ENCODE peak calls at places on chromosome 10, in eight cellular contexts. One of them, this sample, is unnamed.

GRCh38 chr10:124911124-124912051 is 30.5 kb upstream of the ZRANB1 start:
- ATAC-seq in HCT116: no peak
- ATAC-seq in K562: peak
- ATAC-seq in foreskin keratinocyte: no peak
- ATAC-seq in effector memory CD8-positive, alpha-beta T cell: no peak
- ATAC-seq in mucosa of descending colon: no peak
- ATAC-seq in heart right ventricle: no peak
- ATAC-seq in stimulated activated effector memory CD8-positive, alpha-beta T cell treated with anti-CD3 and anti-CD28 coated beads, Interleukin-12 subunit alpha, Interleukin-12 subunit beta, amount 100 ng/mL, for 72 hours: no peak
- ATAC-seq in this sample: no peak

GRCh38 chr10:47361293-47361692 is 13.1 kb downstream of the RBP3 start:
- ATAC-seq in HCT116: peak
- ATAC-seq in K562: peak
- ATAC-seq in foreskin keratinocyte: peak
- ATAC-seq in effector memory CD8-positive, alpha-beta T cell: no peak
- ATAC-seq in mucosa of descending colon: peak
- ATAC-seq in heart right ventricle: peak
- ATAC-seq in stimulated activated effector memory CD8-positive, alpha-beta T cell treated with anti-CD3 and anti-CD28 coated beads, Interleukin-12 subunit alpha, Interleukin-12 subunit beta, amount 100 ng/mL, for 72 hours: no peak
- ATAC-seq in this sample: no peak

GRCh38 chr10:104505521-104506041 is 135.5 kb upstream of the SORCS3 start:
- ATAC-seq in HCT116: peak
- ATAC-seq in K562: no peak
- ATAC-seq in foreskin keratinocyte: no peak
- ATAC-seq in effector memory CD8-positive, alpha-beta T cell: no peak
- ATAC-seq in mucosa of descending colon: no peak
- ATAC-seq in heart right ventricle: no peak
- ATAC-seq in stimulated activated effector memory CD8-positive, alpha-beta T cell treated with anti-CD3 and anti-CD28 coated beads, Interleukin-12 subunit alpha, Interleukin-12 subunit beta, amount 100 ng/mL, for 72 hours: no peak
- ATAC-seq in this sample: no peak

GRCh38 chr10:8312079-8312478 is 257.6 kb downstream of the GATA3 start:
- ATAC-seq in HCT116: no peak
- ATAC-seq in K562: no peak
- ATAC-seq in foreskin keratinocyte: peak
- ATAC-seq in effector memory CD8-positive, alpha-beta T cell: no peak
- ATAC-seq in mucosa of descending colon: no peak
- ATAC-seq in heart right ventricle: no peak
- ATAC-seq in stimulated activated effector memory CD8-positive, alpha-beta T cell treated with anti-CD3 and anti-CD28 coated beads, Interleukin-12 subunit alpha, Interleukin-12 subunit beta, amount 100 ng/mL, for 72 hours: peak
- ATAC-seq in this sample: no peak

GRCh38 chr10:132616995-132617780 is 79.6 kb downstream of the INPP5A start:
- ATAC-seq in HCT116: no peak
- ATAC-seq in K562: no peak
- ATAC-seq in foreskin keratinocyte: no peak
- ATAC-seq in effector memory CD8-positive, alpha-beta T cell: no peak
- ATAC-seq in mucosa of descending colon: peak
- ATAC-seq in heart right ventricle: no peak
- ATAC-seq in stimulated activated effector memory CD8-positive, alpha-beta T cell treated with anti-CD3 and anti-CD28 coated beads, Interleukin-12 subunit alpha, Interleukin-12 subunit beta, amount 100 ng/mL, for 72 hours: no peak
- ATAC-seq in this sample: no peak

GRCh38 chr10:133269367-133269766 is 7.3 kb downstream of the ADAM8 start:
- ATAC-seq in HCT116: no peak
- ATAC-seq in K562: no peak
- ATAC-seq in foreskin keratinocyte: no peak
- ATAC-seq in effector memory CD8-positive, alpha-beta T cell: no peak
- ATAC-seq in mucosa of descending colon: no peak
- ATAC-seq in heart right ventricle: no peak
- ATAC-seq in stimulated activated effector memory CD8-positive, alpha-beta T cell treated with anti-CD3 and anti-CD28 coated beads, Interleukin-12 subunit alpha, Interleukin-12 subunit beta, amount 100 ng/mL, for 72 hours: no peak
- ATAC-seq in this sample: no peak

GRCh38 chr10:2986341-2986933 is 80.9 kb upstream of the PFKP start:
- ATAC-seq in HCT116: no peak
- ATAC-seq in K562: peak
- ATAC-seq in foreskin keratinocyte: no peak
- ATAC-seq in effector memory CD8-positive, alpha-beta T cell: no peak
- ATAC-seq in mucosa of descending colon: peak
- ATAC-seq in heart right ventricle: no peak
- ATAC-seq in stimulated activated effector memory CD8-positive, alpha-beta T cell treated with anti-CD3 and anti-CD28 coated beads, Interleukin-12 subunit alpha, Interleukin-12 subunit beta, amount 100 ng/mL, for 72 hours: no peak
- ATAC-seq in this sample: peak

GRCh38 chr10:123203393-123204126 is 49.4 kb downstream of the BUB3 start:
- ATAC-seq in HCT116: no peak
- ATAC-seq in K562: no peak
- ATAC-seq in foreskin keratinocyte: no peak
- ATAC-seq in effector memory CD8-positive, alpha-beta T cell: no peak
- ATAC-seq in mucosa of descending colon: peak
- ATAC-seq in heart right ventricle: no peak
- ATAC-seq in stimulated activated effector memory CD8-positive, alpha-beta T cell treated with anti-CD3 and anti-CD28 coated beads, Interleukin-12 subunit alpha, Interleukin-12 subunit beta, amount 100 ng/mL, for 72 hours: no peak
- ATAC-seq in this sample: no peak

GRCh38 chr10:69345890-69346474 is 67.7 kb downstream of the HK1 start:
- ATAC-seq in HCT116: no peak
- ATAC-seq in K562: no peak
- ATAC-seq in foreskin keratinocyte: no peak
- ATAC-seq in effector memory CD8-positive, alpha-beta T cell: no peak
- ATAC-seq in mucosa of descending colon: no peak
- ATAC-seq in heart right ventricle: peak
- ATAC-seq in stimulated activated effector memory CD8-positive, alpha-beta T cell treated with anti-CD3 and anti-CD28 coated beads, Interleukin-12 subunit alpha, Interleukin-12 subunit beta, amount 100 ng/mL, for 72 hours: no peak
- ATAC-seq in this sample: no peak

GRCh38 chr10:106185991-106186390 is 978.5 kb downstream of the SORCS1 start:
- ATAC-seq in HCT116: no peak
- ATAC-seq in K562: no peak
- ATAC-seq in foreskin keratinocyte: no peak
- ATAC-seq in effector memory CD8-positive, alpha-beta T cell: no peak
- ATAC-seq in mucosa of descending colon: no peak
- ATAC-seq in heart right ventricle: no peak
- ATAC-seq in stimulated activated effector memory CD8-positive, alpha-beta T cell treated with anti-CD3 and anti-CD28 coated beads, Interleukin-12 subunit alpha, Interleukin-12 subunit beta, amount 100 ng/mL, for 72 hours: no peak
- ATAC-seq in this sample: no peak

GRCh38 chr10:132670546-132670945 is 115.4 kb downstream of the NKX6-2 start:
- ATAC-seq in HCT116: no peak
- ATAC-seq in K562: no peak
- ATAC-seq in foreskin keratinocyte: no peak
- ATAC-seq in effector memory CD8-positive, alpha-beta T cell: no peak
- ATAC-seq in mucosa of descending colon: no peak
- ATAC-seq in heart right ventricle: no peak
- ATAC-seq in stimulated activated effector memory CD8-positive, alpha-beta T cell treated with anti-CD3 and anti-CD28 coated beads, Interleukin-12 subunit alpha, Interleukin-12 subunit beta, amount 100 ng/mL, for 72 hours: no peak
- ATAC-seq in this sample: no peak

GRCh38 chr10:104688251-104688650 is 47.2 kb downstream of the SORCS3 start:
- ATAC-seq in HCT116: no peak
- ATAC-seq in K562: no peak
- ATAC-seq in foreskin keratinocyte: no peak
- ATAC-seq in effector memory CD8-positive, alpha-beta T cell: no peak
- ATAC-seq in mucosa of descending colon: no peak
- ATAC-seq in heart right ventricle: no peak
- ATAC-seq in stimulated activated effector memory CD8-positive, alpha-beta T cell treated with anti-CD3 and anti-CD28 coated beads, Interleukin-12 subunit alpha, Interleukin-12 subunit beta, amount 100 ng/mL, for 72 hours: no peak
- ATAC-seq in this sample: no peak

GRCh38 chr10:24556746-24557742 is 166.6 kb downstream of the ARHGAP21 start:
- ATAC-seq in HCT116: peak
- ATAC-seq in K562: peak
- ATAC-seq in foreskin keratinocyte: peak
- ATAC-seq in effector memory CD8-positive, alpha-beta T cell: no peak
- ATAC-seq in mucosa of descending colon: peak
- ATAC-seq in heart right ventricle: peak
- ATAC-seq in stimulated activated effector memory CD8-positive, alpha-beta T cell treated with anti-CD3 and anti-CD28 coated beads, Interleukin-12 subunit alpha, Interleukin-12 subunit beta, amount 100 ng/mL, for 72 hours: peak
- ATAC-seq in this sample: no peak

GRCh38 chr10:79358811-79359210 is 11.5 kb downstream of the PPIF start:
- ATAC-seq in HCT116: no peak
- ATAC-seq in K562: no peak
- ATAC-seq in foreskin keratinocyte: no peak
- ATAC-seq in effector memory CD8-positive, alpha-beta T cell: no peak
- ATAC-seq in mucosa of descending colon: peak
- ATAC-seq in heart right ventricle: no peak
- ATAC-seq in stimulated activated effector memory CD8-positive, alpha-beta T cell treated with anti-CD3 and anti-CD28 coated beads, Interleukin-12 subunit alpha, Interleukin-12 subunit beta, amount 100 ng/mL, for 72 hours: no peak
- ATAC-seq in this sample: peak

GRCh38 chr10:87639493-87639892 is 20.2 kb upstream of the PAPSS2 start:
- ATAC-seq in HCT116: no peak
- ATAC-seq in K562: no peak
- ATAC-seq in foreskin keratinocyte: no peak
- ATAC-seq in effector memory CD8-positive, alpha-beta T cell: no peak
- ATAC-seq in mucosa of descending colon: no peak
- ATAC-seq in heart right ventricle: no peak
- ATAC-seq in stimulated activated effector memory CD8-positive, alpha-beta T cell treated with anti-CD3 and anti-CD28 coated beads, Interleukin-12 subunit alpha, Interleukin-12 subunit beta, amount 100 ng/mL, for 72 hours: no peak
- ATAC-seq in this sample: no peak

GRCh38 chr10:58210160-58210559 is 57.5 kb downstream of the IPMK start:
- ATAC-seq in HCT116: no peak
- ATAC-seq in K562: no peak
- ATAC-seq in foreskin keratinocyte: no peak
- ATAC-seq in effector memory CD8-positive, alpha-beta T cell: no peak
- ATAC-seq in mucosa of descending colon: no peak
- ATAC-seq in heart right ventricle: no peak
- ATAC-seq in stimulated activated effector memory CD8-positive, alpha-beta T cell treated with anti-CD3 and anti-CD28 coated beads, Interleukin-12 subunit alpha, Interleukin-12 subunit beta, amount 100 ng/mL, for 72 hours: no peak
- ATAC-seq in this sample: no peak

GRCh38 chr10:48470893-48471805 is 133.7 kb downstream of the ARHGAP22 start:
- ATAC-seq in HCT116: peak
- ATAC-seq in K562: peak
- ATAC-seq in foreskin keratinocyte: peak
- ATAC-seq in effector memory CD8-positive, alpha-beta T cell: no peak
- ATAC-seq in mucosa of descending colon: no peak
- ATAC-seq in heart right ventricle: no peak
- ATAC-seq in stimulated activated effector memory CD8-positive, alpha-beta T cell treated with anti-CD3 and anti-CD28 coated beads, Interleukin-12 subunit alpha, Interleukin-12 subunit beta, amount 100 ng/mL, for 72 hours: no peak
- ATAC-seq in this sample: no peak

GRCh38 chr10:132987671-132988571 is 45.6 kb upstream of the CFAP46 start:
- ATAC-seq in HCT116: no peak
- ATAC-seq in K562: peak
- ATAC-seq in foreskin keratinocyte: no peak
- ATAC-seq in effector memory CD8-positive, alpha-beta T cell: no peak
- ATAC-seq in mucosa of descending colon: peak
- ATAC-seq in heart right ventricle: no peak
- ATAC-seq in stimulated activated effector memory CD8-positive, alpha-beta T cell treated with anti-CD3 and anti-CD28 coated beads, Interleukin-12 subunit alpha, Interleukin-12 subunit beta, amount 100 ng/mL, for 72 hours: no peak
- ATAC-seq in this sample: no peak

GRCh38 chr10:108443636-108444035 is 1279.1 kb upstream of the SORCS1 start:
- ATAC-seq in HCT116: no peak
- ATAC-seq in K562: no peak
- ATAC-seq in foreskin keratinocyte: no peak
- ATAC-seq in effector memory CD8-positive, alpha-beta T cell: no peak
- ATAC-seq in mucosa of descending colon: no peak
- ATAC-seq in heart right ventricle: no peak
- ATAC-seq in stimulated activated effector memory CD8-positive, alpha-beta T cell treated with anti-CD3 and anti-CD28 coated beads, Interleukin-12 subunit alpha, Interleukin-12 subunit beta, amount 100 ng/mL, for 72 hours: no peak
- ATAC-seq in this sample: no peak

GRCh38 chr10:88117869-88118632 is 254.6 kb downstream of the PTEN start:
- ATAC-seq in HCT116: peak
- ATAC-seq in K562: peak
- ATAC-seq in foreskin keratinocyte: no peak
- ATAC-seq in effector memory CD8-positive, alpha-beta T cell: peak
- ATAC-seq in mucosa of descending colon: peak
- ATAC-seq in heart right ventricle: no peak
- ATAC-seq in stimulated activated effector memory CD8-positive, alpha-beta T cell treated with anti-CD3 and anti-CD28 coated beads, Interleukin-12 subunit alpha, Interleukin-12 subunit beta, amount 100 ng/mL, for 72 hours: peak
- ATAC-seq in this sample: peak

GRCh38 chr10:29316308-29317026 is 27.6 kb downstream of the LYZL1 start:
- ATAC-seq in HCT116: no peak
- ATAC-seq in K562: no peak
- ATAC-seq in foreskin keratinocyte: no peak
- ATAC-seq in effector memory CD8-positive, alpha-beta T cell: no peak
- ATAC-seq in mucosa of descending colon: no peak
- ATAC-seq in heart right ventricle: no peak
- ATAC-seq in stimulated activated effector memory CD8-positive, alpha-beta T cell treated with anti-CD3 and anti-CD28 coated beads, Interleukin-12 subunit alpha, Interleukin-12 subunit beta, amount 100 ng/mL, for 72 hours: no peak
- ATAC-seq in this sample: no peak

GRCh38 chr10:127088908-127089307 is 107.5 kb downstream of the INSYN2A start:
- ATAC-seq in HCT116: no peak
- ATAC-seq in K562: no peak
- ATAC-seq in foreskin keratinocyte: no peak
- ATAC-seq in effector memory CD8-positive, alpha-beta T cell: no peak
- ATAC-seq in mucosa of descending colon: no peak
- ATAC-seq in heart right ventricle: no peak
- ATAC-seq in stimulated activated effector memory CD8-positive, alpha-beta T cell treated with anti-CD3 and anti-CD28 coated beads, Interleukin-12 subunit alpha, Interleukin-12 subunit beta, amount 100 ng/mL, for 72 hours: peak
- ATAC-seq in this sample: peak

GRCh38 chr10:95536017-95536416 is 25.2 kb downstream of the SORBS1 start:
- ATAC-seq in HCT116: no peak
- ATAC-seq in K562: no peak
- ATAC-seq in foreskin keratinocyte: no peak
- ATAC-seq in effector memory CD8-positive, alpha-beta T cell: no peak
- ATAC-seq in mucosa of descending colon: peak
- ATAC-seq in heart right ventricle: peak
- ATAC-seq in stimulated activated effector memory CD8-positive, alpha-beta T cell treated with anti-CD3 and anti-CD28 coated beads, Interleukin-12 subunit alpha, Interleukin-12 subunit beta, amount 100 ng/mL, for 72 hours: no peak
- ATAC-seq in this sample: no peak

GRCh38 chr10:70432101-70432500 is 9.4 kb downstream of the NODAL start:
- ATAC-seq in HCT116: no peak
- ATAC-seq in K562: no peak
- ATAC-seq in foreskin keratinocyte: no peak
- ATAC-seq in effector memory CD8-positive, alpha-beta T cell: no peak
- ATAC-seq in mucosa of descending colon: peak
- ATAC-seq in heart right ventricle: peak
- ATAC-seq in stimulated activated effector memory CD8-positive, alpha-beta T cell treated with anti-CD3 and anti-CD28 coated beads, Interleukin-12 subunit alpha, Interleukin-12 subunit beta, amount 100 ng/mL, for 72 hours: no peak
- ATAC-seq in this sample: no peak

GRCh38 chr10:60389413-60390009 is at the start of gene ANK3:
- ATAC-seq in HCT116: no peak
- ATAC-seq in K562: no peak
- ATAC-seq in foreskin keratinocyte: no peak
- ATAC-seq in effector memory CD8-positive, alpha-beta T cell: no peak
- ATAC-seq in mucosa of descending colon: no peak
- ATAC-seq in heart right ventricle: no peak
- ATAC-seq in stimulated activated effector memory CD8-positive, alpha-beta T cell treated with anti-CD3 and anti-CD28 coated beads, Interleukin-12 subunit alpha, Interleukin-12 subunit beta, amount 100 ng/mL, for 72 hours: no peak
- ATAC-seq in this sample: no peak

GRCh38 chr10:110118891-110119621 is 88.3 kb upstream of the MXI1 start:
- ATAC-seq in HCT116: no peak
- ATAC-seq in K562: no peak
- ATAC-seq in foreskin keratinocyte: no peak
- ATAC-seq in effector memory CD8-positive, alpha-beta T cell: no peak
- ATAC-seq in mucosa of descending colon: no peak
- ATAC-seq in heart right ventricle: peak
- ATAC-seq in stimulated activated effector memory CD8-positive, alpha-beta T cell treated with anti-CD3 and anti-CD28 coated beads, Interleukin-12 subunit alpha, Interleukin-12 subunit beta, amount 100 ng/mL, for 72 hours: no peak
- ATAC-seq in this sample: no peak

GRCh38 chr10:43220971-43221418 is 45.9 kb downstream of the RASGEF1A start:
- ATAC-seq in HCT116: no peak
- ATAC-seq in K562: no peak
- ATAC-seq in foreskin keratinocyte: no peak
- ATAC-seq in effector memory CD8-positive, alpha-beta T cell: peak
- ATAC-seq in mucosa of descending colon: no peak
- ATAC-seq in heart right ventricle: no peak
- ATAC-seq in stimulated activated effector memory CD8-positive, alpha-beta T cell treated with anti-CD3 and anti-CD28 coated beads, Interleukin-12 subunit alpha, Interleukin-12 subunit beta, amount 100 ng/mL, for 72 hours: peak
- ATAC-seq in this sample: no peak

GRCh38 chr10:57638411-57638810 is 629.3 kb downstream of the IPMK start:
- ATAC-seq in HCT116: no peak
- ATAC-seq in K562: no peak
- ATAC-seq in foreskin keratinocyte: no peak
- ATAC-seq in effector memory CD8-positive, alpha-beta T cell: no peak
- ATAC-seq in mucosa of descending colon: no peak
- ATAC-seq in heart right ventricle: no peak
- ATAC-seq in stimulated activated effector memory CD8-positive, alpha-beta T cell treated with anti-CD3 and anti-CD28 coated beads, Interleukin-12 subunit alpha, Interleukin-12 subunit beta, amount 100 ng/mL, for 72 hours: no peak
- ATAC-seq in this sample: no peak

GRCh38 chr10:119498889-119499864 is 43.3 kb downstream of the RGS10 start:
- ATAC-seq in HCT116: no peak
- ATAC-seq in K562: no peak
- ATAC-seq in foreskin keratinocyte: no peak
- ATAC-seq in effector memory CD8-positive, alpha-beta T cell: no peak
- ATAC-seq in mucosa of descending colon: no peak
- ATAC-seq in heart right ventricle: no peak
- ATAC-seq in stimulated activated effector memory CD8-positive, alpha-beta T cell treated with anti-CD3 and anti-CD28 coated beads, Interleukin-12 subunit alpha, Interleukin-12 subunit beta, amount 100 ng/mL, for 72 hours: no peak
- ATAC-seq in this sample: peak

GRCh38 chr10:4847580-4848020 is 21.6 kb downstream of the AKR1E2 start:
- ATAC-seq in HCT116: no peak
- ATAC-seq in K562: peak
- ATAC-seq in foreskin keratinocyte: peak
- ATAC-seq in effector memory CD8-positive, alpha-beta T cell: no peak
- ATAC-seq in mucosa of descending colon: peak
- ATAC-seq in heart right ventricle: no peak
- ATAC-seq in stimulated activated effector memory CD8-positive, alpha-beta T cell treated with anti-CD3 and anti-CD28 coated beads, Interleukin-12 subunit alpha, Interleukin-12 subunit beta, amount 100 ng/mL, for 72 hours: no peak
- ATAC-seq in this sample: no peak

GRCh38 chr10:65861249-65861648 is 1064.6 kb upstream of the LRRTM3 start:
- ATAC-seq in HCT116: peak
- ATAC-seq in K562: no peak
- ATAC-seq in foreskin keratinocyte: peak
- ATAC-seq in effector memory CD8-positive, alpha-beta T cell: no peak
- ATAC-seq in mucosa of descending colon: peak
- ATAC-seq in heart right ventricle: no peak
- ATAC-seq in stimulated activated effector memory CD8-positive, alpha-beta T cell treated with anti-CD3 and anti-CD28 coated beads, Interleukin-12 subunit alpha, Interleukin-12 subunit beta, amount 100 ng/mL, for 72 hours: peak
- ATAC-seq in this sample: no peak

GRCh38 chr10:98664329-98665042 is 217.8 kb upstream of the HPS1 start:
- ATAC-seq in HCT116: peak
- ATAC-seq in K562: peak
- ATAC-seq in foreskin keratinocyte: peak
- ATAC-seq in effector memory CD8-positive, alpha-beta T cell: peak
- ATAC-seq in mucosa of descending colon: peak
- ATAC-seq in heart right ventricle: no peak
- ATAC-seq in stimulated activated effector memory CD8-positive, alpha-beta T cell treated with anti-CD3 and anti-CD28 coated beads, Interleukin-12 subunit alpha, Interleukin-12 subunit beta, amount 100 ng/mL, for 72 hours: peak
- ATAC-seq in this sample: peak

GRCh38 chr10:3445688-3446087 is 273.1 kb upstream of the PITRM1 start:
- ATAC-seq in HCT116: no peak
- ATAC-seq in K562: no peak
- ATAC-seq in foreskin keratinocyte: peak
- ATAC-seq in effector memory CD8-positive, alpha-beta T cell: no peak
- ATAC-seq in mucosa of descending colon: no peak
- ATAC-seq in heart right ventricle: no peak
- ATAC-seq in stimulated activated effector memory CD8-positive, alpha-beta T cell treated with anti-CD3 and anti-CD28 coated beads, Interleukin-12 subunit alpha, Interleukin-12 subunit beta, amount 100 ng/mL, for 72 hours: no peak
- ATAC-seq in this sample: no peak

This sample was measured in stimulated activated memory B cell treated with anti-CD40 and anti-IgM and Interleukin-4, amounts not matched to agents 10 μg/mL and 1 μg/mL and 100 μg/mL, for 72 hours.